ENCODE peak calls at places on chromosomes 6 and 20, in eight cellular contexts. N is SK-N-SH; L is transverse colon; X is effector memory CD4-positive, alpha-beta T cell; C is astrocyte; Z is CD8-positive, alpha-beta T cell; H is GM06990; R is IMR-90. B is an unnamed sample. For H3K27me3, the result is how much of the 10 kb centered on the place peaks cover.

GRCh38 chr6:67047996-67048395 is 1341.0 kb upstream of the EYS start:
- DNase-seq in N (no peak), L (no peak), X (no peak), C (no peak), Z (no peak), H (no peak), R (no peak), B (no peak)

GRCh38 chr20:62953839-62954703 is 1.6 kb downstream of the SLC17A9 start:
- DNase-seq in N (no peak), L (peak), X (peak), C (peak), Z (peak), H (peak), R (peak), B (peak)

GRCh38 chr20:50790651-50791277 is 4.1 kb upstream of the BCAS4 start:
- DNase-seq in N (peak), L (peak), X (peak), C (peak), Z (peak), H (peak), R (peak), B (peak)

GRCh38 chr6:106724848-106725247 is 95.5 kb downstream of the QRSL1 start:
- DNase-seq in N (no peak), L (no peak), X (no peak), C (no peak), Z (no peak), H (no peak), R (no peak), B (no peak)

GRCh38 chr6:53603381-53604121 is 58.6 kb upstream of the GCLC start:
- DNase-seq in N (no peak), L (no peak), X (no peak), C (peak), Z (no peak), H (no peak), R (peak), B (no peak)

GRCh38 chr6:31558631-31559500 is 11.5 kb downstream of the NFKBIL1 start:
- DNase-seq in N (no peak), L (peak), X (no peak), C (no peak), Z (peak), H (peak), R (no peak), B (no peak)

GRCh38 chr20:11982289-11982957 is 64.7 kb downstream of the BTBD3 start:
- DNase-seq in N (no peak), L (no peak), X (no peak), C (no peak), Z (no peak), H (no peak), R (no peak), B (no peak)

GRCh38 chr20:19764207-19764606 is 6.1 kb downstream of the RIN2 start:
- DNase-seq in N (no peak), L (no peak), X (no peak), C (no peak), Z (no peak), H (no peak), R (peak), B (no peak)

GRCh38 chr6:95574811-95575210 is 2.5 kb upstream of the MANEA start:
- DNase-seq in N (no peak), L (no peak), X (no peak), C (no peak), Z (no peak), H (no peak), R (peak), B (no peak)

GRCh38 chr6:52285174-52286068 is 879 bp upstream of the MCM3 start:
- DNase-seq in N (peak), L (no peak), X (no peak), C (no peak), Z (no peak), H (peak), R (peak), B (no peak)

GRCh38 chr6:168300975-168301647 is 18.5 kb downstream of the DACT2 start:
- DNase-seq in N (no peak), L (no peak), X (no peak), C (no peak), Z (no peak), H (no peak), R (no peak), B (no peak)

GRCh38 chr6:126625019-126625418 is 285.1 kb downstream of the CENPW start:
- DNase-seq in N (no peak), L (no peak), X (no peak), C (peak), Z (no peak), H (no peak), R (peak), B (no peak)

GRCh38 chr6:65182681-65183080 is 524.3 kb downstream of the EYS start:
- DNase-seq in N (no peak), L (no peak), X (no peak), C (peak), Z (no peak), H (no peak), R (peak), B (no peak)

GRCh38 chr6:100465701-100466409 is 1.1 kb upstream of the SIM1 start:
- DNase-seq in N (no peak), L (no peak), X (no peak), C (no peak), Z (no peak), H (no peak), R (no peak), B (no peak)
- H3K27me3 ChIP-seq in N (half or more), L (half or more), X (half or more), C (half or more), Z (half or more), H (under half), R (half or more), B (half or more)

GRCh38 chr6:108168026-108168463 is 2.2 kb downstream of the NR2E1 start:
- DNase-seq in N (no peak), L (no peak), X (no peak), C (no peak), Z (no peak), H (no peak), R (no peak), B (no peak)
- H3K27me3 ChIP-seq in N (under half), L (half or more), X (half or more), C (half or more), Z (half or more), H (under half), R (half or more), B (half or more)

GRCh38 chr20:17972121-17972520 is 3.3 kb downstream of the MGME1 start:
- DNase-seq in N (no peak), L (no peak), X (no peak), C (no peak), Z (no peak), H (no peak), R (peak), B (no peak)
- H3K27me3 ChIP-seq in N (under half), L (under half), X (under half), C (under half), Z (under half), H (under half), R (under half), B (under half)

DNA sequence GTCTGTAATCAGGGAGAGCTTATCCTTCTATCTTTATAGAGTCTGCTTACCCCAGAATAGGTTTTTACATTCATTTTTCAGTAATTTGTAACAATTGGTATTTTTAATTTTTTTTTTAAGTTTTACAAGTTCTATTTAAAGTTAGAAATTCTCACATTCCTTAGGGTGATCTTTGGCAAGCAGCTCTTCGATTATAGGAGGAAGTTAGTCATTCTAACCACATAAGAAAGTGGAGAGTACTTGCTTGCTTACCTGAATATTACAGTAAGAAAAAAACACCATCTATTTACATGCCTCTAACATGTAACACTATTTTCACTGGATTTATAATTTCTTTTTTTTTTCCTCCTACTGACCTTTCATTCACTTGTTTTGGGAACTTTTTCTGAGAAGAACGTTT is 6.7 kb downstream of the TSHZ2 start:
- DNase-seq in N (no peak), L (no peak), X (no peak), C (peak), Z (no peak), H (no peak), R (no peak), B (no peak)
- H3K27me3 ChIP-seq in N (under half), L (under half), X (under half), C (under half), Z (under half), H (under half), R (under half), B (under half)

GRCh38 chr20:31605031-31605901 is at the start of gene ID1:
- DNase-seq in N (peak), L (peak), X (peak), C (peak), Z (peak), H (peak), R (peak), B (peak)

GRCh38 chr20:31607640-31608255 is 2.7 kb downstream of the ID1 start:
- DNase-seq in N (no peak), L (no peak), X (no peak), C (no peak), Z (no peak), H (no peak), R (no peak), B (no peak)

GRCh38 chr20:31605902-31606677 is 1.0 kb downstream of the ID1 start:
- DNase-seq in N (peak), L (peak), X (no peak), C (no peak), Z (peak), H (no peak), R (no peak), B (no peak)

GRCh38 chr20:31606928-31607639 is 2.0 kb downstream of the ID1 start:
- DNase-seq in N (peak), L (peak), X (no peak), C (peak), Z (no peak), H (no peak), R (peak), B (no peak)

GRCh38 chr20:31606678-31606927 is 1.5 kb downstream of the ID1 start:
- DNase-seq in N (no peak), L (peak), X (no peak), C (no peak), Z (no peak), H (no peak), R (no peak), B (no peak)
- H3K27me3 ChIP-seq in N (under half), L (under half), X (under half), C (under half), Z (under half), H (under half), R (under half), B (under half)

DNA sequence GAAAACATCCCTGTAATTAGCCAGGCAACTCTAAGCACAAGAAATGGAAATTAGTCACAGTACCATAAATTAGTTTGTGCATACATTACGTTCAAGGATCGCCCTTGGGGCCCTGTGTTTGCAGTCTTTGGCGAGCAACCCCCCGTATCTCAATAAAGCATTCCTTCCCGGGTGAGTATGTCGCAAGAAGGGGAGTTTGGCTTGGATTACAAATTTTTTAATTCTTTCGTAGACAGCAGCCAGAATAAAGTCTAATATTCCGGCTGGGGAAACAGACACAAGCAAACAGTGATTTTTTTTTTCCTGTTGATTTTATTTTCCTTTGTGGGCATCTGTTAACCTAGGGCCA is 85.5 kb downstream of the LINC00237 start:
- DNase-seq in N (no peak), L (no peak), X (no peak), C (no peak), Z (no peak), H (no peak), R (no peak), B (no peak)
- H3K27me3 ChIP-seq in N (under half), L (under half), X (under half), C (under half), Z (under half), H (under half), R (under half), B (under half)

DNA sequence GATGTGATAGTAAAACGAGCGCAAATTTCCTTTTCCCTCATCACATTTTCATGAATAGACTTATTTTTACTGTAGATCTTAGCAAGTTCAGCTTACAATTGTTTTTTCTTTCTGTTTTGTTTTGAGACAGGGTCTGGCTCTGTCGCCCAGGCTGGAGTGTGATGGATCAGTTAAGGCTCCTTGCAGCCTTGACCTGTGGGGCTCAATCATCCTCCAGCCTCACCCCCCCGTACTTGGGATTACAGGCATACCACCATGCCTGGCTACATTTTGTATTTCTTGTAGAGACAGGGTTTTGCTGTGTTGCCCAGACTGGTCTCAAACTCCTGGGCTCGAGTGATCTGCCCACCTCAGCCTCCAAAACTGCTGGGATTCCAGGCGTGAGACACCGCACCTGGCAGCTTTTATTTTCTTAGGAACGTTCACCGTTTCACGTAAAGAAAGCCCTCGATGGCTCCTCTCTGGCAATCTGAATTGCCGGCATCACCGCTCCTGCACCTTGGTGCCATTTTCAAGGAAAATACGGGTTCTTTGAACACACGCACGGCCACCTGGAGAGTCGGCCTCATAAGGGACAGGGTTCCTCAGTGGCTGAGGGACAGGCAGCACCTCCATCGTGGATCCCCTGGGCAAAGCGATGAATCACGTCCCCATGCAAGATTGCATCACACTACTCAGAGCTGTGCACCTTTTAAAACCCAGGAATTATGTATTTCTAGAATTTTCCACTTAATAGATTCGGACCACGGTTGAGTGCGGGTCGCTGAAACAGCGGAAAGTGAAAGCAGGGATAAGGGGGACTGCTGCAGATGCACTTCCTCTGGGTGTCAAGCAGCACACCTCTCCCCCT is 78.7 kb downstream of the IRF4 start:
- DNase-seq in N (no peak), L (no peak), X (no peak), C (no peak), Z (no peak), H (no peak), R (no peak), B (no peak)
- H3K27me3 ChIP-seq in N (half or more), L (under half), X (under half), C (under half), Z (under half), H (under half), R (under half), B (under half)

DNA sequence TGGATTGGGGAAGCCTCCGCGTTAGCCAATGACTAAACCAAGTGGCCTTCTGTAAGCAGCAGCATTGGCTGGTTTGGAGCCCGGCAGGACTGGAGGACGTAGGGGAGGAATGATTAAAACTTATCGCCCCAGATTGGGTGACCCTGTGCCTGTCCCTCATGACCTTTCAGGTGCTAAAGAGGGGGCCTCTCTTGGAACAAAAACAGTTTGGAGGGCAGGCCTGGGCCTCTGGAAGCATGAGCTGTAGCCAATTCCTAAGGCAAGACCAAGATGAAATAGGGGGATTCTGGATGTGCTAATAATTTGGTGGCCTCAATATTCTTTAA is 1.4 kb downstream of the GMPR start:
- DNase-seq in N (no peak), L (no peak), X (no peak), C (peak), Z (no peak), H (no peak), R (peak), B (no peak)
- H3K27me3 ChIP-seq in N (under half), L (under half), X (under half), C (under half), Z (under half), H (under half), R (under half), B (under half)

GRCh38 chr6:140977425-140977824 is 1155.3 kb upstream of the GJE1 start:
- DNase-seq in N (no peak), L (no peak), X (no peak), C (no peak), Z (no peak), H (no peak), R (peak), B (no peak)
- H3K27me3 ChIP-seq in N (under half), L (under half), X (under half), C (under half), Z (under half), H (under half), R (under half), B (under half)